ENCODE peak calls at places on chromosome 12, in five cellular contexts. J is ascending aorta, N is spleen, X is aorta, U is fibroblast of lung. R is an unnamed sample.
A peak's percentile ranks its signal among the peaks of the same experiment; 100 is the strongest.

GRCh38 chr12:58651850-58652249 is 268.5 kb downstream of the LRIG3 start:
- DNase-seq in J (no peak), N (no peak), X (no peak), U (no peak), R (no peak)

GRCh38 chr12:43882578-43883178 is 46.8 kb downstream of the TMEM117 start:
- DNase-seq in J (no peak), N (no peak), X (no peak), U (peak; percentile 50), R (no peak)

GRCh38 chr12:83954939-83955601 is 957.5 kb downstream of the SLC6A15 start:
- DNase-seq in J (no peak), N (no peak), X (no peak), U (no peak), R (no peak)

GRCh38 chr12:90024261-90024660 is 315.6 kb upstream of the ATP2B1 start:
- DNase-seq in J (no peak), N (no peak), X (no peak), U (no peak), R (no peak)

GRCh38 chr12:98582093-98582492 is 11.4 kb upstream of the SLC25A3 start:
- DNase-seq in J (no peak), N (no peak), X (no peak), U (peak; percentile 54), R (no peak)

GRCh38 chr12:66915312-66915904 is 236.5 kb upstream of the GRIP1 start:
- DNase-seq in J (no peak), N (no peak), X (no peak), U (no peak), R (no peak)

GRCh38 chr12:46110220-46110700 is 119.9 kb upstream of the SCAF11 start:
- DNase-seq in J (no peak), N (no peak), X (no peak), U (no peak), R (no peak)

GRCh38 chr12:101097829-101098580 is 112.0 kb downstream of the SLC5A8 start:
- DNase-seq in J (no peak), N (no peak), X (no peak), U (no peak), R (no peak)

GRCh38 chr12:108833355-108833733 is 24.0 kb downstream of the SSH1 start:
- DNase-seq in J (no peak), N (peak; percentile 46), X (peak; percentile 82), U (peak; percentile 96), R (no peak)

GRCh38 chr12:107917912-107918800 is 143.7 kb downstream of the ASCL4 start:
- DNase-seq in J (no peak), N (no peak), X (no peak), U (peak; percentile 4), R (no peak)

GRCh38 chr12:124715121-124715990 is 147.9 kb upstream of the NCOR2 start:
- DNase-seq in J (no peak), N (no peak), X (no peak), U (peak; percentile 49), R (peak; percentile 74)

GRCh38 chr12:132952371-132953162 is 3.5 kb downstream of the ZNF605 start:
- DNase-seq in J (no peak), N (peak; percentile 37), X (no peak), U (no peak), R (no peak)

GRCh38 chr12:132950844-132951535 is 5.1 kb downstream of the ZNF605 start:
- DNase-seq in J (no peak), N (no peak), X (no peak), U (no peak), R (no peak)

GRCh38 chr12:132951649-132952048 is 4.5 kb downstream of the ZNF605 start:
- DNase-seq in J (no peak), N (no peak), X (no peak), U (no peak), R (no peak)

GRCh38 chr12:132948146-132949066 is 7.7 kb downstream of the ZNF605 start:
- DNase-seq in J (no peak), N (peak; percentile 19), X (no peak), U (no peak), R (no peak)

DNA sequence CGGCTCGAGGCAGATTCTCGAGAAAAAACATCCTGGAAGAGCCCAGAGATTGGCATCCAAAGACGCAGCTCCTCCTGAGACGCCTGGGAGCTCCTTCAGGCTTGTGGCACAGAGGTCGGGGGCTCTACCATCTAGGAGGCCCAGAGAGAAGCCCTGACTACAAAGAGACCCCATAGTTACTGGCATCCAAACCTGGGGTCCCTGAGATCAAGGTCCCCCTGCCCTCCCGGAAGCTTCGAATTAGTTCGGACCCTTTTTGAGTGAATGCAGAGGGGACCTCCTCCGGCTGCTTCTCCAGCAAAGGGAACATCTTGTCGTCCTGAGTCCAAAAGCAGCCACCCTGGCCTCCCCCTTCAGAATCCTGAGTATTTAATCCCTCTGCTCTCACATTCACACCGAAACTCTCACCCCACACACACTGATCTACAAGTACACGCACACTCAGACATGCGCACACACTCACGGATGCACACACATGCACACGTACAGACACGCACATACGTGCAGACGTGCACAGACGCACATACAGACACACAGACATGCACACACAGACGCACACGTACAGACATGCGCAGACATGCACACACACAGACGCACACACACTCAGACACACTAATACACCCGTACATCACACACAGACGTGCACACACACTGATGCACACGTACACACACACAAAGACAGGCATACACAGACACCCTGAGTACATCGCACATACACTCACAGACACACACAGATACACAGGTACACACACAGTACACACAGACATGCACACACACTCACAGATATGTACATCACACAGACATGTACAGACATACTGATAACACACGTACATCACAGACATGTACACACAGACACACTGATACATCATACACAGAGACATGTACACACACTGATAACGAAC is 5.9 kb downstream of the ZNF605 start:
- DNase-seq in J (no peak), N (peak; percentile 42), X (no peak), U (no peak), R (no peak)
- H3K9me3 ChIP-seq in J (peaks cover 81% of the 10 kb centered on the region), N (peaks cover 46% of the 10 kb centered on the region), X (peaks cover 46% of the 10 kb centered on the region), U (peaks cover 24% of the 10 kb centered on the region), R (peaks cover 38% of the 10 kb centered on the region)

GRCh38 chr12:132340266-132341035 is 11.1 kb upstream of the GALNT9 start:
- DNase-seq in J (no peak), N (no peak), X (no peak), U (no peak), R (no peak)

GRCh38 chr12:132337557-132337956 is 8.2 kb upstream of the GALNT9 start:
- DNase-seq in J (no peak), N (no peak), X (no peak), U (no peak), R (no peak)

GRCh38 chr12:132339856-132340255 is 10.5 kb upstream of the GALNT9 start:
- DNase-seq in J (no peak), N (no peak), X (no peak), U (no peak), R (no peak)

GRCh38 chr12:132338311-132338710 is 8.9 kb upstream of the GALNT9 start:
- DNase-seq in J (no peak), N (no peak), X (no peak), U (no peak), R (no peak)

GRCh38 chr12:132338781-132339180 is 9.4 kb upstream of the GALNT9 start:
- DNase-seq in J (no peak), N (no peak), X (no peak), U (no peak), R (no peak)
- H3K9me3 ChIP-seq in J (no peaks in the 10 kb centered on the region), N (no peaks in the 10 kb centered on the region), X (peaks cover 4% of the 10 kb centered on the region), U (peaks cover 4% of the 10 kb centered on the region), R (no peaks in the 10 kb centered on the region)

GRCh38 chr12:133107121-133107520 is 23.0 kb downstream of the ZNF891 start:
- DNase-seq in J (no peak), N (no peak), X (no peak), U (no peak), R (no peak)

GRCh38 chr12:133105620-133106019 is 24.5 kb downstream of the ZNF891 start:
- DNase-seq in J (no peak), N (no peak), X (no peak), U (no peak), R (no peak)

GRCh38 chr12:133106253-133106652 is 23.8 kb downstream of the ZNF891 start:
- DNase-seq in J (no peak), N (no peak), X (no peak), U (peak; percentile 20), R (no peak)

GRCh38 chr12:133108150-133108549 is 21.9 kb downstream of the ZNF891 start:
- DNase-seq in J (no peak), N (no peak), X (no peak), U (no peak), R (no peak)
- H3K9me3 ChIP-seq in J (peaks cover 99% of the 10 kb centered on the region), N (peaks cover 100% of the 10 kb centered on the region), X (peaks cover 17% of the 10 kb centered on the region), U (peaks cover 7% of the 10 kb centered on the region), R (peaks cover 98% of the 10 kb centered on the region)

GRCh38 chr12:132937476-132937875 is 18.6 kb downstream of the ZNF605 start:
- DNase-seq in J (no peak), N (no peak), X (no peak), U (no peak), R (no peak)

GRCh38 chr12:132945806-132946506 is 10.2 kb downstream of the ZNF605 start:
- DNase-seq in J (no peak), N (peak; percentile 48), X (no peak), U (no peak), R (no peak)

GRCh38 chr12:132942611-132943010 is 13.5 kb downstream of the ZNF605 start:
- DNase-seq in J (no peak), N (no peak), X (no peak), U (no peak), R (no peak)

GRCh38 chr12:132940071-132940719 is 15.9 kb downstream of the ZNF605 start:
- DNase-seq in J (no peak), N (no peak), X (no peak), U (no peak), R (no peak)

GRCh38 chr12:132941336-132941954 is 14.7 kb downstream of the ZNF605 start:
- DNase-seq in J (no peak), N (no peak), X (no peak), U (no peak), R (no peak)
- H3K9me3 ChIP-seq in J (peaks cover 84% of the 10 kb centered on the region), N (peaks cover 83% of the 10 kb centered on the region), X (peaks cover 30% of the 10 kb centered on the region), U (peaks cover 9% of the 10 kb centered on the region), R (peaks cover 57% of the 10 kb centered on the region)

DNA sequence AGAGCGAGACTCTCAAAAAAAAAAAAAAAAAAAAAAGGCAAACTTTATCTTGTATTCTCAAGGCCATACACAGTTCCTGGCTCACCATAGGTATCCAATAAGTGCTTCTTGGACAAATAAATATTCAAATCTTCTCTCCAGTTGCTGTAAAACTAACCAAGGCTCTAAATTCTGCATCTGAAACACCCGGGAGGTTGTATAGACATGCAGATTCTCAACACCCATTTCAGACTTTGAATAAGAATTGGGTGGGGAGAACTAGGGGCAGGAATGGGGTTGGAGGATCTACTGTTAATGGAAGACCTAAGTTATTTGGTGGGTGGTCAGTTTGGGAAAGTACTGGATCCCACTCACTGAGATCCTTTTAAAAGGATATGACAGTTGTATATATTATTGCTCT is 1.0 kb downstream of the GDF3 start:
- DNase-seq in J (no peak), N (no peak), X (no peak), U (no peak), R (no peak)
- H3K9me3 ChIP-seq in J (no peaks in the 10 kb centered on the region), N (no peaks in the 10 kb centered on the region), X (no peaks in the 10 kb centered on the region), U (no peaks in the 10 kb centered on the region), R (no peaks in the 10 kb centered on the region)

GRCh38 chr12:34602213-34602940 is 580.1 kb downstream of the ALG10 start:
- DNase-seq in J (no peak), N (peak; percentile 30), X (peak; percentile 31), U (no peak), R (no peak)
- H3K9me3 ChIP-seq in J (peaks cover 14% of the 10 kb centered on the region), N (peaks cover 93% of the 10 kb centered on the region), X (peaks cover 3% of the 10 kb centered on the region), U (no peaks in the 10 kb centered on the region), R (peaks cover 7% of the 10 kb centered on the region)

GRCh38 chr12:76519538-76519937 is 40.0 kb downstream of the OSBPL8 start:
- DNase-seq in J (no peak), N (no peak), X (no peak), U (peak; percentile 82), R (no peak)
- H3K9me3 ChIP-seq in J (no peaks in the 10 kb centered on the region), N (no peaks in the 10 kb centered on the region), X (no peaks in the 10 kb centered on the region), U (no peaks in the 10 kb centered on the region), R (no peaks in the 10 kb centered on the region)

R was measured in upper lobe of right lung.